ENCODE peak calls at places on chromosomes 6 and 20, in nine cellular contexts. One of them, this sample, is unnamed.

GRCh38 chr6:41872102-41872602 is 23.0 kb downstream of the USP49 start:
- DNase-seq in thoracic aorta: no peak
- DNase-seq in body of pancreas: no peak
- DNase-seq in CD8-positive, alpha-beta T cell: no peak
- DNase-seq in upper lobe of left lung: peak; percentile 85
- DNase-seq in A549: no peak
- DNase-seq in astrocyte: no peak
- DNase-seq in transverse colon: no peak
- DNase-seq in mucosa of descending colon: no peak
- DNase-seq in this sample: no peak

GRCh38 chr6:140602431-140602836 is 1228.0 kb upstream of the CITED2 start:
- DNase-seq in thoracic aorta: no peak
- DNase-seq in body of pancreas: no peak
- DNase-seq in CD8-positive, alpha-beta T cell: no peak
- DNase-seq in upper lobe of left lung: no peak
- DNase-seq in A549: no peak
- DNase-seq in astrocyte: peak; percentile 51
- DNase-seq in transverse colon: no peak
- DNase-seq in mucosa of descending colon: no peak
- DNase-seq in this sample: no peak

GRCh38 chr6:129673758-129674157 is 36.2 kb downstream of the ARHGAP18 start:
- DNase-seq in thoracic aorta: no peak
- DNase-seq in body of pancreas: no peak
- DNase-seq in CD8-positive, alpha-beta T cell: no peak
- DNase-seq in upper lobe of left lung: no peak
- DNase-seq in A549: no peak
- DNase-seq in astrocyte: no peak
- DNase-seq in transverse colon: no peak
- DNase-seq in mucosa of descending colon: no peak
- DNase-seq in this sample: no peak

GRCh38 chr6:41073968-41074691 is 1.4 kb downstream of the NFYA start:
- DNase-seq in thoracic aorta: no peak
- DNase-seq in body of pancreas: no peak
- DNase-seq in CD8-positive, alpha-beta T cell: no peak
- DNase-seq in upper lobe of left lung: no peak
- DNase-seq in A549: no peak
- DNase-seq in astrocyte: peak; percentile 35
- DNase-seq in transverse colon: no peak
- DNase-seq in mucosa of descending colon: no peak
- DNase-seq in this sample: peak; percentile 85

GRCh38 chr6:11730645-11731044 is 48.0 kb downstream of the ADTRP start:
- DNase-seq in thoracic aorta: no peak
- DNase-seq in body of pancreas: no peak
- DNase-seq in CD8-positive, alpha-beta T cell: no peak
- DNase-seq in upper lobe of left lung: no peak
- DNase-seq in A549: no peak
- DNase-seq in astrocyte: no peak
- DNase-seq in transverse colon: peak; percentile 16
- DNase-seq in mucosa of descending colon: no peak
- DNase-seq in this sample: no peak

GRCh38 chr20:25247100-25247665 is 702 bp upstream of the PYGB start:
- DNase-seq in thoracic aorta: no peak
- DNase-seq in body of pancreas: peak; percentile 80
- DNase-seq in CD8-positive, alpha-beta T cell: no peak
- DNase-seq in upper lobe of left lung: no peak
- DNase-seq in A549: peak; percentile 87
- DNase-seq in astrocyte: peak; percentile 41
- DNase-seq in transverse colon: peak; percentile 79
- DNase-seq in mucosa of descending colon: peak; percentile 87
- DNase-seq in this sample: peak; percentile 95

GRCh38 chr6:25637211-25637610 is 14.8 kb upstream of the SCGN start:
- DNase-seq in thoracic aorta: no peak
- DNase-seq in body of pancreas: no peak
- DNase-seq in CD8-positive, alpha-beta T cell: no peak
- DNase-seq in upper lobe of left lung: no peak
- DNase-seq in A549: no peak
- DNase-seq in astrocyte: no peak
- DNase-seq in transverse colon: no peak
- DNase-seq in mucosa of descending colon: no peak
- DNase-seq in this sample: no peak

GRCh38 chr20:54690323-54690722 is 214.9 kb downstream of the DOK5 start:
- DNase-seq in thoracic aorta: no peak
- DNase-seq in body of pancreas: no peak
- DNase-seq in CD8-positive, alpha-beta T cell: no peak
- DNase-seq in upper lobe of left lung: no peak
- DNase-seq in A549: no peak
- DNase-seq in astrocyte: no peak
- DNase-seq in transverse colon: no peak
- DNase-seq in mucosa of descending colon: no peak
- DNase-seq in this sample: no peak

GRCh38 chr6:169723991-169724553 is at the start of gene PHF10:
- DNase-seq in thoracic aorta: no peak
- DNase-seq in body of pancreas: peak; percentile 32
- DNase-seq in CD8-positive, alpha-beta T cell: peak; percentile 9
- DNase-seq in upper lobe of left lung: peak; percentile 91
- DNase-seq in A549: no peak
- DNase-seq in astrocyte: no peak
- DNase-seq in transverse colon: peak; percentile 36
- DNase-seq in mucosa of descending colon: peak; percentile 39
- DNase-seq in this sample: peak; percentile 95

GRCh38 chr6:126280287-126280686 is 59.6 kb upstream of the CENPW start:
- DNase-seq in thoracic aorta: no peak
- DNase-seq in body of pancreas: no peak
- DNase-seq in CD8-positive, alpha-beta T cell: no peak
- DNase-seq in upper lobe of left lung: no peak
- DNase-seq in A549: no peak
- DNase-seq in astrocyte: no peak
- DNase-seq in transverse colon: no peak
- DNase-seq in mucosa of descending colon: no peak
- DNase-seq in this sample: no peak

GRCh38 chr20:3224681-3225421 is 14.1 kb downstream of the SLC4A11 start:
- DNase-seq in thoracic aorta: no peak
- DNase-seq in body of pancreas: no peak
- DNase-seq in CD8-positive, alpha-beta T cell: no peak
- DNase-seq in upper lobe of left lung: no peak
- DNase-seq in A549: no peak
- DNase-seq in astrocyte: no peak
- DNase-seq in transverse colon: peak; percentile 68
- DNase-seq in mucosa of descending colon: peak; percentile 77
- DNase-seq in this sample: peak; percentile 52

GRCh38 chr20:43386878-43387277 is 70.8 kb upstream of the SRSF6 start:
- DNase-seq in thoracic aorta: no peak
- DNase-seq in body of pancreas: no peak
- DNase-seq in CD8-positive, alpha-beta T cell: no peak
- DNase-seq in upper lobe of left lung: no peak
- DNase-seq in A549: no peak
- DNase-seq in astrocyte: no peak
- DNase-seq in transverse colon: no peak
- DNase-seq in mucosa of descending colon: no peak
- DNase-seq in this sample: no peak

GRCh38 chr6:137423444-137424168 is 70.6 kb downstream of the OLIG3 start:
- DNase-seq in thoracic aorta: no peak
- DNase-seq in body of pancreas: no peak
- DNase-seq in CD8-positive, alpha-beta T cell: no peak
- DNase-seq in upper lobe of left lung: no peak
- DNase-seq in A549: no peak
- DNase-seq in astrocyte: no peak
- DNase-seq in transverse colon: no peak
- DNase-seq in mucosa of descending colon: no peak
- DNase-seq in this sample: no peak

GRCh38 chr6:81787313-81788068 is 35.0 kb upstream of the TENT5A start:
- DNase-seq in thoracic aorta: no peak
- DNase-seq in body of pancreas: no peak
- DNase-seq in CD8-positive, alpha-beta T cell: no peak
- DNase-seq in upper lobe of left lung: no peak
- DNase-seq in A549: peak; percentile 2
- DNase-seq in astrocyte: peak; percentile 64
- DNase-seq in transverse colon: no peak
- DNase-seq in mucosa of descending colon: no peak
- DNase-seq in this sample: peak; percentile 57

GRCh38 chr6:14270142-14270893 is 152.7 kb downstream of the CD83 start:
- DNase-seq in thoracic aorta: no peak
- DNase-seq in body of pancreas: no peak
- DNase-seq in CD8-positive, alpha-beta T cell: no peak
- DNase-seq in upper lobe of left lung: no peak
- DNase-seq in A549: no peak
- DNase-seq in astrocyte: no peak
- DNase-seq in transverse colon: no peak
- DNase-seq in mucosa of descending colon: no peak
- DNase-seq in this sample: no peak
- H3K4me1 ChIP-seq in thoracic aorta: peaks cover 7% of the 10 kb centered on the region
- H3K4me1 ChIP-seq in body of pancreas: no peaks in the 10 kb centered on the region
- H3K4me1 ChIP-seq in CD8-positive, alpha-beta T cell: peaks cover 34% of the 10 kb centered on the region
- H3K4me1 ChIP-seq in upper lobe of left lung: peaks cover 3% of the 10 kb centered on the region
- H3K4me1 ChIP-seq in A549: peaks cover 17% of the 10 kb centered on the region
- H3K4me1 ChIP-seq in astrocyte: peaks cover 16% of the 10 kb centered on the region
- H3K4me1 ChIP-seq in transverse colon: peaks cover 7% of the 10 kb centered on the region
- H3K4me1 ChIP-seq in mucosa of descending colon: peaks cover 4% of the 10 kb centered on the region
- H3K4me1 ChIP-seq in this sample: peaks cover 22% of the 10 kb centered on the region

DNA sequence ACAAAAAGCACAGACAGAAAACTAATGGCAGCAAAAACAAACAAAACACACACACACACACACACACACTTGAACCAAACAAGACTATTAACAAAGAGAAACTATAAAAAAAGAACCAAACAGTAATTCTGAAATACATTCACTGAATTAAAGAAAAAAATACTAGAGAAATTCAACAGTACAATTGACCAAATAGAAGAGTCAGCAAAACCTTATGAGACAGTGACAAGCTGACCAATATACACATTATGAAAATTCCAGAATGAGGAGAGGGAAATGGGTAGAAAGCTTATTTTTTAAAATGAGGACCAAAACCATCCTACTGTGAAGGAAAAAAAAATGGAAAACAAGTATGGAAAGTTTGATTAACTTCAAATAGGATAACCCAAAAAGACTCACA is 212.2 kb upstream of the BTBD3 start:
- DNase-seq in thoracic aorta: no peak
- DNase-seq in body of pancreas: no peak
- DNase-seq in CD8-positive, alpha-beta T cell: no peak
- DNase-seq in upper lobe of left lung: no peak
- DNase-seq in A549: no peak
- DNase-seq in astrocyte: no peak
- DNase-seq in transverse colon: no peak
- DNase-seq in mucosa of descending colon: no peak
- DNase-seq in this sample: no peak
- TF ChIP-seq CTCF in thoracic aorta: no peak
- TF ChIP-seq CTCF in body of pancreas: no peak
- TF ChIP-seq CTCF in CD8-positive, alpha-beta T cell: no peak
- TF ChIP-seq CTCF in upper lobe of left lung: no peak
- TF ChIP-seq CTCF in A549: no peak
- TF ChIP-seq CTCF in astrocyte: no peak
- TF ChIP-seq CTCF in transverse colon: no peak
- TF ChIP-seq CTCF in mucosa of descending colon: no peak
- TF ChIP-seq CTCF in this sample: no peak

DNA sequence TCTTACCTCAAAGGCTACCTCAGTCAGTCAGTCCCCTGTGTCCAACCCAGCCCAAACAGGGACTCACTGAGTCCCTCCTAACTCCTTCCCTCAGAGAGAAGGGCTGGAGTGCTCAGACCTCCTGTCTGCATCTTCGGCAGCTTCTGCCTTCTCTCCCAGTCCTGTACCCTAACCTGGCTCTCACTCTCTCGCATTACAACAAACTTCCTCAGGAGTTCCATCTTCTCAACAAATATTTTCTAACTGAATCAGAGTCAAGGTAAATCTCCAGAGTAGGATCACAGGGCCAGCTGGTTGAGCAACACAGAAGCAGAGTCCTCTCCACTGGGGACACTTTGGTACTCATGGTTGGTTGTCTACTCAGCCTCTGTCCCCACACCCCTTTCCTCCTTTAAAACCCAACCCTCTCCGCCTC is 92.3 kb downstream of the MRPL14 start:
- DNase-seq in thoracic aorta: no peak
- DNase-seq in body of pancreas: no peak
- DNase-seq in CD8-positive, alpha-beta T cell: no peak
- DNase-seq in upper lobe of left lung: no peak
- DNase-seq in A549: no peak
- DNase-seq in astrocyte: no peak
- DNase-seq in transverse colon: no peak
- DNase-seq in mucosa of descending colon: no peak
- DNase-seq in this sample: no peak
- H3K4me1 ChIP-seq in thoracic aorta: no peaks in the 10 kb centered on the region
- H3K4me1 ChIP-seq in body of pancreas: no peaks in the 10 kb centered on the region
- H3K4me1 ChIP-seq in CD8-positive, alpha-beta T cell: no peaks in the 10 kb centered on the region
- H3K4me1 ChIP-seq in upper lobe of left lung: peaks cover 11% of the 10 kb centered on the region
- H3K4me1 ChIP-seq in A549: peaks cover 47% of the 10 kb centered on the region
- H3K4me1 ChIP-seq in astrocyte: peaks cover 17% of the 10 kb centered on the region
- H3K4me1 ChIP-seq in transverse colon: no peaks in the 10 kb centered on the region
- H3K4me1 ChIP-seq in mucosa of descending colon: no peaks in the 10 kb centered on the region
- H3K4me1 ChIP-seq in this sample: peaks cover 27% of the 10 kb centered on the region

GRCh38 chr6:53065266-53066058 is at the start of gene FBXO9:
- DNase-seq in thoracic aorta: no peak
- DNase-seq in body of pancreas: peak; percentile 55
- DNase-seq in CD8-positive, alpha-beta T cell: peak; percentile 67
- DNase-seq in upper lobe of left lung: peak; percentile 95
- DNase-seq in A549: peak; percentile 47
- DNase-seq in astrocyte: no peak
- DNase-seq in transverse colon: peak; percentile 70
- DNase-seq in mucosa of descending colon: peak; percentile 74
- DNase-seq in this sample: peak; percentile 95

GRCh38 chr6:53066059-53066406 is 829 bp downstream of the FBXO9 start:
- DNase-seq in thoracic aorta: no peak
- DNase-seq in body of pancreas: peak; percentile 43
- DNase-seq in CD8-positive, alpha-beta T cell: peak; percentile 7
- DNase-seq in upper lobe of left lung: peak; percentile 83
- DNase-seq in A549: peak; percentile 15
- DNase-seq in astrocyte: no peak
- DNase-seq in transverse colon: peak; percentile 52
- DNase-seq in mucosa of descending colon: peak; percentile 41
- DNase-seq in this sample: peak; percentile 59

GRCh38 chr6:53062369-53062639 is 2.9 kb upstream of the FBXO9 start:
- DNase-seq in thoracic aorta: no peak
- DNase-seq in body of pancreas: no peak
- DNase-seq in CD8-positive, alpha-beta T cell: no peak
- DNase-seq in upper lobe of left lung: no peak
- DNase-seq in A549: no peak
- DNase-seq in astrocyte: no peak
- DNase-seq in transverse colon: no peak
- DNase-seq in mucosa of descending colon: no peak
- DNase-seq in this sample: no peak

GRCh38 chr6:53066874-53067273 is 1.7 kb downstream of the FBXO9 start:
- DNase-seq in thoracic aorta: no peak
- DNase-seq in body of pancreas: no peak
- DNase-seq in CD8-positive, alpha-beta T cell: no peak
- DNase-seq in upper lobe of left lung: no peak
- DNase-seq in A549: no peak
- DNase-seq in astrocyte: no peak
- DNase-seq in transverse colon: no peak
- DNase-seq in mucosa of descending colon: no peak
- DNase-seq in this sample: peak; percentile 49

DNA sequence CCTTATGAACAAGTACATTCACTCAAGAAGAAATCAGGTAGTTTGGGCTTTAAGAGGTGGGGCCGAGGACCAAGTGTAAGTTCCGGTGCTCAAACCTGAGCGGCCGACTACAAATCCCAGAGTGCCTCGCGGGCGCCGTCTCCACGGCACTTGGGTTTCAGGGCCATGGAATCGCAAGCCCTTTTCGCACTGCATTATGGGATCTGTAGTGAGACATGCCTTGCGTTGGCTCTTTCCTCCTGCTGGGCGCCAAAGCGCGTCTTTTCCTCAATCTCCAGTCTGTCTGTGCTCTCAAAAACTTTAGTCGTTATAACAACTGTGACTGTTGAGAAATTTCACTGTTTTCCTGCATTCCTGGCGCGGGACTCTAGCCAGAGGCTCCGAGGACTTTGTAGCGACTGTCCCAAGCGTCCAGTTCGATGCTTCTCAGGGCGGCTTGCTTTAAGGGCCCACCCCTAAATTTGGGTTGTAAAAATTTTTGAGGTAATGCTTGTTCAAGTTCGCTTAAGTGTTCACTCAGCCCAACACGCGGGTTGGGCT is 408 bp upstream of the FBXO9 start:
- DNase-seq in thoracic aorta: peak; percentile 91
- DNase-seq in body of pancreas: peak; percentile 96
- DNase-seq in CD8-positive, alpha-beta T cell: peak; percentile 90
- DNase-seq in upper lobe of left lung: peak; percentile 97
- DNase-seq in A549: peak; percentile 85
- DNase-seq in astrocyte: peak; percentile 95
- DNase-seq in transverse colon: peak; percentile 98
- DNase-seq in mucosa of descending colon: peak; percentile 99
- DNase-seq in this sample: peak; percentile 97
- TF ChIP-seq CTCF in thoracic aorta: no peak
- TF ChIP-seq CTCF in body of pancreas: peak; percentile 27
- TF ChIP-seq CTCF in CD8-positive, alpha-beta T cell: no peak
- TF ChIP-seq CTCF in upper lobe of left lung: peak; percentile 5
- TF ChIP-seq CTCF in A549: no peak
- TF ChIP-seq CTCF in astrocyte: no peak
- TF ChIP-seq CTCF in transverse colon: peak; percentile 7
- TF ChIP-seq CTCF in mucosa of descending colon: no peak
- TF ChIP-seq CTCF in this sample: no peak

This sample was measured in osteoblast.